ENCODE peak calls at places on chromosomes 16 and 17, in five cellular contexts. One of them, this sample, is unnamed.

GRCh38 chr17:71163121-71163812 is 957.6 kb upstream of the SOX9 start:
- DNase-seq in foreskin fibroblast: no peak
- DNase-seq in stomach: peak; percentile 77
- DNase-seq in A549: no peak
- DNase-seq in tibial artery: no peak
- DNase-seq in this sample: no peak

GRCh38 chr17:64261422-64262124 is 1.5 kb downstream of the TEX2 start:
- DNase-seq in A549: no peak
- DNase-seq in stomach: no peak
- DNase-seq in tibial artery: no peak
- DNase-seq in foreskin fibroblast: no peak
- DNase-seq in this sample: no peak

GRCh38 chr17:22507823-22508222 is 815.5 kb downstream of the KCNJ18 start:
- DNase-seq in tibial artery: no peak
- DNase-seq in stomach: no peak
- DNase-seq in A549: no peak
- DNase-seq in foreskin fibroblast: no peak
- DNase-seq in this sample: no peak

GRCh38 chr17:48747445-48748363 is 19.2 kb upstream of the HOXB13 start:
- DNase-seq in foreskin fibroblast: no peak
- DNase-seq in A549: no peak
- DNase-seq in tibial artery: no peak
- DNase-seq in stomach: no peak
- DNase-seq in this sample: no peak

GRCh38 chr17:43010667-43011308 is 4.2 kb downstream of the IFI35 start:
- DNase-seq in A549: no peak
- DNase-seq in foreskin fibroblast: no peak
- DNase-seq in stomach: no peak
- DNase-seq in tibial artery: no peak
- DNase-seq in this sample: no peak

GRCh38 chr17:29146369-29146972 is 33.7 kb downstream of the MYO18A start:
- DNase-seq in foreskin fibroblast: no peak
- DNase-seq in stomach: no peak
- DNase-seq in tibial artery: no peak
- DNase-seq in A549: no peak
- DNase-seq in this sample: no peak

GRCh38 chr16:5205394-5206040 is 107.9 kb upstream of the EEF2KMT start:
- DNase-seq in stomach: no peak
- DNase-seq in tibial artery: no peak
- DNase-seq in foreskin fibroblast: no peak
- DNase-seq in A549: no peak
- DNase-seq in this sample: no peak

GRCh38 chr17:81412490-81413093 is 17.3 kb downstream of the BAHCC1 start:
- DNase-seq in A549: no peak
- DNase-seq in tibial artery: no peak
- DNase-seq in foreskin fibroblast: no peak
- DNase-seq in stomach: no peak
- DNase-seq in this sample: no peak

GRCh38 chr16:31453255-31454204 is 5.8 kb upstream of the ARMC5 start:
- DNase-seq in foreskin fibroblast: peak; percentile 59
- DNase-seq in tibial artery: peak; percentile 68
- DNase-seq in stomach: no peak
- DNase-seq in A549: no peak
- DNase-seq in this sample: no peak

GRCh38 chr17:35679007-35679682 is 52.3 kb upstream of the RASL10B start:
- DNase-seq in A549: no peak
- DNase-seq in foreskin fibroblast: no peak
- DNase-seq in tibial artery: no peak
- DNase-seq in stomach: no peak
- DNase-seq in this sample: no peak

GRCh38 chr17:27318228-27318627 is 24.3 kb downstream of the WSB1 start:
- DNase-seq in stomach: no peak
- DNase-seq in tibial artery: no peak
- DNase-seq in A549: no peak
- DNase-seq in foreskin fibroblast: no peak
- DNase-seq in this sample: no peak

GRCh38 chr16:27222499-27223225 is 19.3 kb downstream of the KDM8 start:
- DNase-seq in A549: no peak
- DNase-seq in tibial artery: peak; percentile 36
- DNase-seq in foreskin fibroblast: peak; percentile 80
- DNase-seq in stomach: peak; percentile 38
- DNase-seq in this sample: no peak

GRCh38 chr17:9696279-9697044 is 51.1 kb downstream of the USP43 start:
- DNase-seq in tibial artery: no peak
- DNase-seq in foreskin fibroblast: no peak
- DNase-seq in A549: no peak
- DNase-seq in stomach: no peak
- DNase-seq in this sample: no peak

GRCh38 chr17:78315355-78316114 is 44.3 kb downstream of the SOCS3 start:
- DNase-seq in foreskin fibroblast: peak; percentile 97
- DNase-seq in tibial artery: peak; percentile 92
- DNase-seq in A549: peak; percentile 99
- DNase-seq in stomach: peak; percentile 79
- DNase-seq in this sample: no peak

GRCh38 chr17:44518032-44518431 is 14.8 kb upstream of the GPATCH8 start:
- DNase-seq in stomach: no peak
- DNase-seq in A549: no peak
- DNase-seq in foreskin fibroblast: peak; percentile 53
- DNase-seq in tibial artery: no peak
- DNase-seq in this sample: no peak

GRCh38 chr17:60720763-60721531 is 43.3 kb downstream of the BCAS3 start:
- DNase-seq in foreskin fibroblast: peak; percentile 86
- DNase-seq in A549: peak; percentile 63
- DNase-seq in tibial artery: no peak
- DNase-seq in stomach: no peak
- DNase-seq in this sample: peak; percentile 34

GRCh38 chr17:12665263-12666210 is at the start of gene MYOCD:
- DNase-seq in tibial artery: peak; percentile 37
- DNase-seq in foreskin fibroblast: peak; percentile 37
- DNase-seq in A549: peak; percentile 48
- DNase-seq in stomach: peak; percentile 27
- DNase-seq in this sample: no peak

GRCh38 chr17:32684087-32684828 is 192.7 kb downstream of the MYO1D start:
- DNase-seq in foreskin fibroblast: no peak
- DNase-seq in tibial artery: no peak
- DNase-seq in A549: no peak
- DNase-seq in stomach: no peak
- DNase-seq in this sample: no peak

GRCh38 chr16:75252049-75252864 is 833 bp upstream of the BCAR1 start:
- DNase-seq in tibial artery: no peak
- DNase-seq in A549: no peak
- DNase-seq in stomach: no peak
- DNase-seq in foreskin fibroblast: no peak
- DNase-seq in this sample: no peak

GRCh38 chr16:75250809-75251279 is 580 bp downstream of the BCAR1 start:
- DNase-seq in stomach: peak; percentile 80
- DNase-seq in foreskin fibroblast: peak; percentile 74
- DNase-seq in A549: peak; percentile 91
- DNase-seq in tibial artery: no peak
- DNase-seq in this sample: no peak

GRCh38 chr16:75250089-75250808 is 1.2 kb downstream of the BCAR1 start:
- DNase-seq in stomach: peak; percentile 90
- DNase-seq in tibial artery: no peak
- DNase-seq in foreskin fibroblast: peak; percentile 45
- DNase-seq in A549: peak; percentile 63
- DNase-seq in this sample: no peak

GRCh38 chr16:75252946-75253911 is 1.8 kb upstream of the BCAR1 start:
- DNase-seq in foreskin fibroblast: peak; percentile 72
- DNase-seq in stomach: no peak
- DNase-seq in tibial artery: no peak
- DNase-seq in A549: no peak
- DNase-seq in this sample: peak; percentile 77

DNA sequence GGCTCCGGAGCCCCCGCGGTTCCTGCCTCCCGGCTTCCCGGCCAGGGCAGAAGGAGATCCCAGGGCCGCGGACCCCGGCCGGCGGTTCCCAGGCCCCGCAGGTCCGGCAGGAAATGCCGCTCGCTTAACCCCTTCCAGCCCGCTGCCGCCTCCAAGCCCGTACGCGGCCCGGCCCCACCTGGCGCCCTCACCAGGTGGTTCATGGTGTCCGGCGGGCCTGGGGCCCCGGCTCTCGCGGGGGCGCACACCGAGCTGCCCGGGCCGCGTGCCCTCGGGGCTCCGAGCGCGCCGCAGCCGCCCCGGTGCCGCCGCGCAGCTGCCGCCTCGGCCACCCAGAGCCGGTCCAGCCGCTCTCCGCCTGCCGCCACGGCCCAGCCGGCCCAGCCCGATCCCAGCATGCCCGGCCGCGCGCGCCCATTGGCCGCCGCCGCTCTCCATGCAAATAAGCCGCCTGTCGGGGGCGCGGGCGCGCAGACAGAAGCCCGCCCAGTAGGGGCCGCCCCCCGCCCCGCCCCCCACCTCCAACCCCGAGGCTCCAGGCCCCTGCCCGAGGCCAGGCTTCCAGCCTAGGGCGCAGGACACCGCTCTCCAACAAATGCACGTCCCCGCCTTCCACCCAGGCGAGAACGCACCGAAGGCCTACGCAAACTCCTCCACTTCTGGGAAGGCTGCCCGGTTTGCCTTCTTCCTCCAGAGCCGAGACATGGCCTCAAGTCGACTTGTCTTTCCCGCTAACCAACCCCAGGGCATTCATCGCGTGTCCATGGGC is at the start of gene BCAR1:
- DNase-seq in foreskin fibroblast: peak; percentile 96
- DNase-seq in A549: peak; percentile 87
- DNase-seq in stomach: peak; percentile 93
- DNase-seq in tibial artery: peak; percentile 87
- DNase-seq in this sample: peak; percentile 75
- TF ChIP-seq CTCF in foreskin fibroblast: no peak
- TF ChIP-seq CTCF in A549: no peak
- TF ChIP-seq CTCF in stomach: no peak
- TF ChIP-seq CTCF in tibial artery: peak; percentile 6
- TF ChIP-seq CTCF in this sample: no peak

GRCh38 chr16:17414916-17415315 is 55.8 kb downstream of the XYLT1 start:
- DNase-seq in stomach: no peak
- DNase-seq in tibial artery: no peak
- DNase-seq in foreskin fibroblast: no peak
- DNase-seq in A549: no peak
- DNase-seq in this sample: no peak

GRCh38 chr16:17414421-17414820 is 56.3 kb downstream of the XYLT1 start:
- DNase-seq in A549: no peak
- DNase-seq in foreskin fibroblast: no peak
- DNase-seq in tibial artery: no peak
- DNase-seq in stomach: no peak
- DNase-seq in this sample: no peak

GRCh38 chr16:17419266-17419665 is 51.5 kb downstream of the XYLT1 start:
- DNase-seq in stomach: no peak
- DNase-seq in A549: no peak
- DNase-seq in tibial artery: no peak
- DNase-seq in foreskin fibroblast: no peak
- DNase-seq in this sample: no peak

GRCh38 chr16:17417740-17418139 is 53.0 kb downstream of the XYLT1 start:
- DNase-seq in A549: no peak
- DNase-seq in stomach: no peak
- DNase-seq in tibial artery: no peak
- DNase-seq in foreskin fibroblast: no peak
- DNase-seq in this sample: no peak

DNA sequence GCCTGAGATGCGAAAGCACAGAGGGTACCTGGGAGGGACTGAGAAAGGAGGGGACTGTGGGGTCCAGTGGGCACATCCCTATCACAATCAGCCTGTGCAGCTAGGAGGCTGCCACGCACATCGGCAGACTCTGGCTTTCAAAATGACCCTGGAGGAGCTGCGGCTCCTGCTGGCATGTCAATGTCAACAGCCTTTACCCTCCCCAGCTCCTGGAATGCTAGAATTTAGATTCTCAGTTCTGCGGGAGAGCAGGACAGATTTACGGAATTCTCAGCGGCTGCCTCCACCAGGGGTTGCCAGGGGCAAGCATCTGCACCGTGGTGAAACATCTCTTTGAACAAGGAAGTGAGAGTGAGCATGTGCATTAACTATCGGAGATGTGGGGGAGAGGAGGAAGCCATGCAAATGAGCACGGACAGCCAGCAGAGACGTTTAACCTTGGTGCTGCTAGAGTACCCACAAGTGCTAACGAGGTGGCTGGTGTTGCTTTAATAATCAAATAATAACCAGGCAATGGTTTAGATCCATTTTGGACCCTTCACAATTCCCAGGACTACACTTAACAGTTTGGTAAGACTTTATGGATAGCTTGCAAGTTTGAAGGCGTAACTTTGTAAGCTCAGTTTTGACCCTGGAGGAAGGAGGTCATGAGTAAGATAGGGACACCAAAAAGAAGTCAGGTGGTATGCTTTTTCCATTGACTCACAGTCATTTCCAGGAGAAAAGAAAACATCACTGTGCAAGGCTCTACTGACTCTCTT is 54.1 kb downstream of the XYLT1 start:
- DNase-seq in tibial artery: peak; percentile 55
- DNase-seq in A549: no peak
- DNase-seq in foreskin fibroblast: peak; percentile 72
- DNase-seq in stomach: no peak
- DNase-seq in this sample: no peak
- H3K4me3 ChIP-seq in tibial artery: no peak overlapping the region
- H3K4me3 ChIP-seq in A549: no peak overlapping the region
- H3K4me3 ChIP-seq in foreskin fibroblast: no peak overlapping the region
- H3K4me3 ChIP-seq in stomach: no peak overlapping the region
- H3K4me3 ChIP-seq in this sample: no peak overlapping the region

DNA sequence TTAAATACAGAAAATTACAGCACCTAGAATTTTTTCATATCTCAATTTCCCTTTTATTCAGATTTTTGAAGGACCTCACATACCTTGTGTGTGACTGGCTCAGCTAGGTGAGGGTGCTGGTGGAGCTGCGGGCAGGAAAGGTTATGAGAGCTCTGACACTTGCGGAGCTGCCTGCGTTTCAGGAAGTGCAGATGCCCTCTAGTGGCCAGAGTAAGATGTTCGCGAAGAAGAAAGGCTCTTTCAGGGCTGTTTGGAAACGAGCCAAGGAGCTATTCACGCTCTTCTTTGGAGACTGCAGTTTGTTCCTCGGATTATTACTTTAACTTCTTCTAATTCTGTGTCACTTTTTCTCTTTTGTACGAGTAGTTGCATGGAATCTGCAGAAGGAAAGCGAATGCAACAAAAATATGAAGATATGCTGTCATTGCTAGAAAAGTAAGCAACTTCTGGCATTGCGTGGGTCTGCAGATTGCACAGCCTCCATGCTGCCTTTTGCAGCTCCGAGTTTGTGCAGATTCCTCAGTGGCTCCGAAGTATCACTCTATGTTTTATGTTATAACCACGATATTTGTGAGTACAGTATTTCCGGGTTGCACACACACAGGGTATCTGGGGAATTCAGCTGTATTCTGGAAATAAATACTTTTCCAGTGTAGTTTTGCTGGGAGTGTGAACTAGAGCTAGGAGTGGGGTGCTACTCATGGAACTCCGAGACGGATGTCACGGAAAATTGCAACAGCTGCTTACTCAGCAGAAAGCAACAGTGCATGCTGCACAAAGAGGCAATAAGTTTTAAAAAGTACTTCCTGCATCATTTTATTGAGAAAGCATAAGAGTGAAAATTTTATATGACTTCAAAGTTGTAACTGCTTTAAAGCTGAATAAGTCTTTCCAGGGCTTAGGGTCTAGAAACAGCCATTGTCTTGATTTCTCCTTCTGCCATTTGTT is 46.3 kb downstream of the DNAH9 start:
- DNase-seq in foreskin fibroblast: peak; percentile 37
- DNase-seq in stomach: peak; percentile 72
- DNase-seq in tibial artery: peak; percentile 37
- DNase-seq in A549: peak; percentile 36
- DNase-seq in this sample: peak; percentile 7
- TF ChIP-seq CTCF in foreskin fibroblast: peak; percentile 68
- TF ChIP-seq CTCF in stomach: peak; percentile 67
- TF ChIP-seq CTCF in tibial artery: no peak
- TF ChIP-seq CTCF in A549: peak; percentile 83
- TF ChIP-seq CTCF in this sample: peak; percentile 67

GRCh38 chr16:73064227-73064995 is 16.5 kb upstream of the ZFHX3 start:
- DNase-seq in foreskin fibroblast: peak; percentile 78
- DNase-seq in stomach: no peak
- DNase-seq in A549: no peak
- DNase-seq in tibial artery: no peak
- DNase-seq in this sample: no peak
- H3K4me3 ChIP-seq in foreskin fibroblast: peak overlapping the region; percentile 28
- H3K4me3 ChIP-seq in stomach: no peak overlapping the region
- H3K4me3 ChIP-seq in A549: peak overlapping the region; percentile 9
- H3K4me3 ChIP-seq in tibial artery: peak overlapping the region; percentile 84
- H3K4me3 ChIP-seq in this sample: peak overlapping the region; percentile 39

This sample was measured in retinal pigment epithelial cell.